ENCODE peak calls at places on chromosomes 5 and 9, in six cellular contexts. One of them, this sample, is unnamed.

GRCh38 chr5:90709323-90710148 is 150.9 kb downstream of the ADGRV1 start:
- DNase-seq in CD8-positive, alpha-beta T cell: no peak
- DNase-seq in mesenchymal stem cell: peak
- DNase-seq in OCI-LY7: peak
- DNase-seq in CD4-positive, alpha-beta T cell: no peak
- DNase-seq in testis: peak
- DNase-seq in this sample: peak

GRCh38 chr9:24459898-24460297 is 85.8 kb downstream of the IZUMO3 start:
- DNase-seq in mesenchymal stem cell: no peak
- DNase-seq in CD8-positive, alpha-beta T cell: no peak
- DNase-seq in OCI-LY7: no peak
- DNase-seq in testis: no peak
- DNase-seq in CD4-positive, alpha-beta T cell: no peak
- DNase-seq in this sample: no peak

GRCh38 chr5:163696270-163696887 is 191.0 kb downstream of the MAT2B start:
- DNase-seq in OCI-LY7: peak
- DNase-seq in CD4-positive, alpha-beta T cell: no peak
- DNase-seq in CD8-positive, alpha-beta T cell: no peak
- DNase-seq in mesenchymal stem cell: peak
- DNase-seq in testis: peak
- DNase-seq in this sample: no peak

GRCh38 chr5:6787941-6788340 is 74.7 kb downstream of the TENT4A start:
- DNase-seq in CD8-positive, alpha-beta T cell: no peak
- DNase-seq in testis: no peak
- DNase-seq in mesenchymal stem cell: no peak
- DNase-seq in OCI-LY7: no peak
- DNase-seq in CD4-positive, alpha-beta T cell: no peak
- DNase-seq in this sample: no peak

GRCh38 chr5:164475339-164475977 is 970.0 kb downstream of the MAT2B start:
- DNase-seq in CD4-positive, alpha-beta T cell: no peak
- DNase-seq in mesenchymal stem cell: peak
- DNase-seq in OCI-LY7: peak
- DNase-seq in testis: no peak
- DNase-seq in CD8-positive, alpha-beta T cell: no peak
- DNase-seq in this sample: no peak

GRCh38 chr5:1512541-1513291 is 11.0 kb downstream of the LPCAT1 start:
- DNase-seq in CD4-positive, alpha-beta T cell: no peak
- DNase-seq in CD8-positive, alpha-beta T cell: peak
- DNase-seq in testis: peak
- DNase-seq in mesenchymal stem cell: no peak
- DNase-seq in OCI-LY7: no peak
- DNase-seq in this sample: no peak

GRCh38 chr5:123708074-123708806 is 196.3 kb downstream of the CSNK1G3 start:
- DNase-seq in mesenchymal stem cell: no peak
- DNase-seq in OCI-LY7: no peak
- DNase-seq in testis: no peak
- DNase-seq in CD8-positive, alpha-beta T cell: no peak
- DNase-seq in CD4-positive, alpha-beta T cell: no peak
- DNase-seq in this sample: no peak

GRCh38 chr9:71680189-71680983 is 87.9 kb downstream of the CEMIP2 start:
- DNase-seq in CD8-positive, alpha-beta T cell: no peak
- DNase-seq in OCI-LY7: no peak
- DNase-seq in testis: no peak
- DNase-seq in CD4-positive, alpha-beta T cell: no peak
- DNase-seq in mesenchymal stem cell: peak
- DNase-seq in this sample: no peak

GRCh38 chr9:132586830-132587483 is 4.6 kb downstream of the BARHL1 start:
- DNase-seq in testis: no peak
- DNase-seq in mesenchymal stem cell: no peak
- DNase-seq in CD8-positive, alpha-beta T cell: no peak
- DNase-seq in OCI-LY7: no peak
- DNase-seq in CD4-positive, alpha-beta T cell: no peak
- DNase-seq in this sample: no peak

GRCh38 chr9:85741112-85741874 is 461 bp downstream of the AGTPBP1 start:
- DNase-seq in CD8-positive, alpha-beta T cell: peak
- DNase-seq in CD4-positive, alpha-beta T cell: peak
- DNase-seq in OCI-LY7: peak
- DNase-seq in mesenchymal stem cell: peak
- DNase-seq in testis: peak
- DNase-seq in this sample: peak

GRCh38 chr5:123147741-123148140 is 58.7 kb downstream of the PRDM6 start:
- DNase-seq in OCI-LY7: no peak
- DNase-seq in CD8-positive, alpha-beta T cell: no peak
- DNase-seq in mesenchymal stem cell: no peak
- DNase-seq in CD4-positive, alpha-beta T cell: no peak
- DNase-seq in testis: no peak
- DNase-seq in this sample: no peak

GRCh38 chr5:80122599-80122998 is 87.5 kb downstream of the THBS4 start:
- DNase-seq in OCI-LY7: no peak
- DNase-seq in CD4-positive, alpha-beta T cell: no peak
- DNase-seq in mesenchymal stem cell: no peak
- DNase-seq in CD8-positive, alpha-beta T cell: no peak
- DNase-seq in testis: no peak
- DNase-seq in this sample: no peak

GRCh38 chr5:16784843-16785791 is 151.0 kb downstream of the MYO10 start:
- DNase-seq in CD8-positive, alpha-beta T cell: no peak
- DNase-seq in testis: peak
- DNase-seq in CD4-positive, alpha-beta T cell: no peak
- DNase-seq in OCI-LY7: no peak
- DNase-seq in mesenchymal stem cell: no peak
- DNase-seq in this sample: no peak

GRCh38 chr5:142810081-142810480 is 39.9 kb downstream of the ARHGAP26 start:
- DNase-seq in mesenchymal stem cell: no peak
- DNase-seq in OCI-LY7: no peak
- DNase-seq in testis: peak
- DNase-seq in CD4-positive, alpha-beta T cell: no peak
- DNase-seq in CD8-positive, alpha-beta T cell: no peak
- DNase-seq in this sample: no peak

GRCh38 chr5:142805339-142805738 is 35.2 kb downstream of the ARHGAP26 start:
- DNase-seq in OCI-LY7: no peak
- DNase-seq in CD8-positive, alpha-beta T cell: no peak
- DNase-seq in testis: no peak
- DNase-seq in mesenchymal stem cell: no peak
- DNase-seq in CD4-positive, alpha-beta T cell: no peak
- DNase-seq in this sample: no peak

GRCh38 chr5:142808778-142809606 is 38.8 kb downstream of the ARHGAP26 start:
- DNase-seq in CD4-positive, alpha-beta T cell: no peak
- DNase-seq in testis: no peak
- DNase-seq in CD8-positive, alpha-beta T cell: no peak
- DNase-seq in mesenchymal stem cell: no peak
- DNase-seq in OCI-LY7: no peak
- DNase-seq in this sample: no peak

GRCh38 chr5:142807378-142807911 is 37.3 kb downstream of the ARHGAP26 start:
- DNase-seq in CD8-positive, alpha-beta T cell: no peak
- DNase-seq in OCI-LY7: peak
- DNase-seq in CD4-positive, alpha-beta T cell: no peak
- DNase-seq in testis: no peak
- DNase-seq in mesenchymal stem cell: no peak
- DNase-seq in this sample: no peak

GRCh38 chr5:142806769-142807377 is 36.7 kb downstream of the ARHGAP26 start:
- DNase-seq in testis: no peak
- DNase-seq in mesenchymal stem cell: no peak
- DNase-seq in OCI-LY7: no peak
- DNase-seq in CD4-positive, alpha-beta T cell: no peak
- DNase-seq in CD8-positive, alpha-beta T cell: no peak
- DNase-seq in this sample: no peak
- H3K27ac ChIP-seq in testis: no peak
- H3K27ac ChIP-seq in mesenchymal stem cell: no peak
- H3K27ac ChIP-seq in OCI-LY7: no peak
- H3K27ac ChIP-seq in CD4-positive, alpha-beta T cell: no peak
- H3K27ac ChIP-seq in CD8-positive, alpha-beta T cell: no peak
- H3K27ac ChIP-seq in this sample: no peak

DNA sequence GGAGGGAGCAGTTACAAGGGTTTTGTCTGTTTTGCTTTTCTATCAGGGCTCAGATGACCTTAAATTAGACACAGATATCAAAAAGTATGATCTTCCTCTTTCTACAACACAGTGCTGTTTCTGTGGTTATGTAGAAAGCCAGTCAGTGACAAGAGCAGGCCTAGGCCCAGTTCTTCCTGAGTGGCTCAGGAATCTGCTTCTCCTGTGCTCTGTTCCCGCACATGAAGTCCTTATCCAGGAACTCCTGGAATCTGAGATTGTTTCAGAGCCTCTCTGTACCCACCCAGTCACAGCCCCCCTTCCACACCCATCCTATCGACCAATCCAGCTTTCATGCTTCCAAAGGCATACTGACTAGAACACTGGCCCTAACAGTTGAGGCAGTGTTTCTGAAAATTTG is 40.4 kb upstream of the SMU1 start:
- DNase-seq in testis: no peak
- DNase-seq in CD4-positive, alpha-beta T cell: no peak
- DNase-seq in CD8-positive, alpha-beta T cell: no peak
- DNase-seq in mesenchymal stem cell: no peak
- DNase-seq in OCI-LY7: no peak
- DNase-seq in this sample: no peak
- H3K27ac ChIP-seq in testis: peak
- H3K27ac ChIP-seq in CD4-positive, alpha-beta T cell: no peak
- H3K27ac ChIP-seq in CD8-positive, alpha-beta T cell: no peak
- H3K27ac ChIP-seq in mesenchymal stem cell: no peak
- H3K27ac ChIP-seq in OCI-LY7: no peak
- H3K27ac ChIP-seq in this sample: no peak

DNA sequence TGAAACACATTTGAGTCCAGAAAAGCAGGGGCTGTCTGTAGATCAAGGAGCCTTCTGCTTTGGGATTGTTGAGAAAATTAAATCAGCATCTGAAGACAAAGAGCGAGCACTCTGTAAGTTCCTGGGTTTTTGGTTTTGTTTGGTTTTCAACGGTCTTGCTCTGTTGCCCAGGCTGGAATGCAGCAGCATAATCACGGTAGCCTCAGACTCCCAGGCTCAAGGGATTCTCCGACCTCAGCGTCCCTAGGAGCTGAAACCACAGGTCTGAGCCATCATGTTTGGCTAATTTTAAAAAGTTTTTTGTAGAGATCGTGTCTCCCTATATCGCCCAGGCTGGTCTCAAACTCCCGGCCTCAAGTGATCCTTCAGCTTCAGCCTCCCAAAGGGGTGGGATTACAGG is 266.5 kb upstream of the ADAMTS16 start:
- DNase-seq in OCI-LY7: no peak
- DNase-seq in CD4-positive, alpha-beta T cell: no peak
- DNase-seq in mesenchymal stem cell: no peak
- DNase-seq in testis: no peak
- DNase-seq in CD8-positive, alpha-beta T cell: no peak
- DNase-seq in this sample: no peak
- H3K27ac ChIP-seq in OCI-LY7: no peak
- H3K27ac ChIP-seq in CD4-positive, alpha-beta T cell: no peak
- H3K27ac ChIP-seq in mesenchymal stem cell: no peak
- H3K27ac ChIP-seq in testis: no peak
- H3K27ac ChIP-seq in CD8-positive, alpha-beta T cell: no peak
- H3K27ac ChIP-seq in this sample: no peak

DNA sequence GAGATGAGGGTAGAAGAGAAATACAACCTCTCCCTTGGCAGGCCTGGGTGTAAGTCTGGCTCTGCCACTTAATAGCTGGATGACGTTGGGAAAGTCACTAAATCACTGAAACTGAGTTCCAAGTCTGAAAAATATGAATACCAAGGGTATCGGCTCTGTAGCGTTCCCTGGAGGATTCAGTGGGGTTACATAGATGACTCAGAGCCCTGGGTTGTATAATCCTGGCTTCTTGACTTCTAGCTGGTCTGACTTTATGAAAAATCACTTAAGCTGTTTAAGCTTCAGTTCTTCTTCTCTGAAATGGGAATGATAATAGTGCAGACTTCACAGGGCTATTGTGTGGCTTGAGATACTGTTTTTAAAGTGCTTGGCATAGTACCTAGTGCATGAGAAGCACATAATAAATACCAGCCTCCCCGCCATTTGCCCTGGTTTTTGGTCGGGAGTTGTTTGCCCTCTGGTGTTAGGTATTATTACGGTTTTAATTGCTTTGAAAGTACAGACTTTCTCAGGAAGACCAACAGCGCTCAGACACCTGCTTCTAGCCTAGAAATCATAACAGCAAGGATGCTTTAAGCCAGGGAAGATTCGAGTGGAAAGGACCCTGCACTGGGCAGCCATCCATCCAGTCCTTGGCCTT is 43.0 kb downstream of the CYFIP2 start:
- DNase-seq in CD8-positive, alpha-beta T cell: no peak
- DNase-seq in mesenchymal stem cell: peak
- DNase-seq in testis: no peak
- DNase-seq in CD4-positive, alpha-beta T cell: no peak
- DNase-seq in OCI-LY7: peak
- DNase-seq in this sample: no peak
- H3K27ac ChIP-seq in CD8-positive, alpha-beta T cell: peak
- H3K27ac ChIP-seq in mesenchymal stem cell: no peak
- H3K27ac ChIP-seq in testis: no peak
- H3K27ac ChIP-seq in CD4-positive, alpha-beta T cell: peak
- H3K27ac ChIP-seq in OCI-LY7: no peak
- H3K27ac ChIP-seq in this sample: no peak